ENCODE peak calls at places on chromosome 3, in nine cellular contexts. K, N, A, R, D, G, Z, U and E are unnamed samples.

GRCh38 chr3:171348121-171348520 is 112.1 kb downstream of the TNIK start:
- DNase-seq in N (no peak), D (no peak), U (no peak), R (no peak), K (no peak), Z (no peak), G (no peak), A (no peak), E (no peak)

GRCh38 chr3:124329723-124330122 is 337.8 kb upstream of the ROPN1 start:
- DNase-seq in U (no peak), K (no peak), G (no peak), A (no peak), Z (no peak), N (no peak), R (no peak), D (no peak), E (no peak)

GRCh38 chr3:13147344-13147743 is 74.1 kb upstream of the IQSEC1 start:
- DNase-seq in U (no peak), R (no peak), Z (no peak), N (no peak), A (no peak), G (no peak), K (no peak), D (no peak), E (no peak)

GRCh38 chr3:53773586-53774368 is 72.4 kb downstream of the CHDH start:
- DNase-seq in K (no peak), N (no peak), G (no peak), R (no peak), D (no peak), Z (peak), A (no peak), U (peak), E (no peak)

GRCh38 chr3:110391045-110391444 is 680.6 kb upstream of the NECTIN3 start:
- DNase-seq in U (no peak), Z (no peak), D (no peak), A (no peak), K (no peak), G (no peak), N (no peak), R (no peak), E (no peak)

GRCh38 chr3:114615535-114616064 is 321.8 kb downstream of the TIGIT start:
- DNase-seq in G (peak), A (no peak), U (no peak), N (no peak), Z (no peak), R (no peak), D (no peak), K (no peak), E (no peak)

GRCh38 chr3:111861396-111861795 is 2.3 kb downstream of the PHLDB2 start:
- DNase-seq in U (no peak), R (no peak), A (no peak), G (no peak), K (no peak), D (no peak), Z (no peak), N (no peak), E (no peak)

GRCh38 chr3:112308151-112308911 is 14.3 kb upstream of the SLC9C1 start:
- DNase-seq in G (peak), Z (no peak), U (peak), K (no peak), A (no peak), R (no peak), N (no peak), D (peak), E (no peak)

GRCh38 chr3:99967796-99968195 is 146.5 kb downstream of the FILIP1L start:
- DNase-seq in K (no peak), Z (no peak), N (no peak), R (no peak), G (no peak), D (no peak), A (no peak), U (peak), E (no peak)

GRCh38 chr3:38521391-38521987 is 25.3 kb downstream of the EXOG start:
- DNase-seq in D (peak), R (peak), G (peak), A (peak), K (peak), N (peak), U (peak), Z (peak), E (no peak)

GRCh38 chr3:167575000-167575399 is 78.7 kb downstream of the WDR49 start:
- DNase-seq in R (no peak), U (no peak), D (no peak), K (no peak), N (no peak), A (no peak), Z (no peak), G (no peak), E (no peak)

GRCh38 chr3:130834476-130834875 is 59.4 kb upstream of the ATP2C1 start:
- DNase-seq in N (no peak), G (no peak), D (no peak), Z (no peak), U (peak), K (no peak), R (peak), A (no peak), E (no peak)

GRCh38 chr3:55000546-55000945 is 72.7 kb upstream of the LRTM1 start:
- DNase-seq in A (no peak), N (no peak), D (no peak), R (peak), Z (no peak), K (no peak), G (peak), U (peak), E (no peak)

GRCh38 chr3:64554086-64554920 is 133.5 kb downstream of the ADAMTS9 start:
- DNase-seq in A (no peak), R (no peak), N (no peak), G (no peak), D (no peak), Z (no peak), U (no peak), K (no peak), E (no peak)

GRCh38 chr3:126986001-126986400 is 3.1 kb downstream of the PLXNA1 start:
- DNase-seq in K (no peak), A (no peak), R (no peak), G (no peak), D (no peak), N (no peak), Z (no peak), U (peak), E (no peak)

GRCh38 chr3:126983653-126984390 is 907 bp downstream of the PLXNA1 start:
- DNase-seq in A (no peak), G (peak), K (peak), R (peak), Z (no peak), U (peak), D (no peak), N (peak), E (no peak)

GRCh38 chr3:126987129-126987528 is 4.2 kb downstream of the PLXNA1 start:
- DNase-seq in N (no peak), A (no peak), D (no peak), K (no peak), G (no peak), R (no peak), Z (no peak), U (no peak), E (no peak)

GRCh38 chr3:126984391-126985142 is 1.7 kb downstream of the PLXNA1 start:
- DNase-seq in A (no peak), R (no peak), K (no peak), U (peak), D (no peak), N (no peak), G (no peak), Z (no peak), E (no peak)

GRCh38 chr3:126985143-126985985 is 2.4 kb downstream of the PLXNA1 start:
- DNase-seq in U (no peak), K (no peak), D (no peak), R (no peak), G (peak), A (no peak), Z (no peak), N (no peak), E (no peak)
- TF ChIP-seq CTCF in U (no peak), K (no peak), D (no peak), R (no peak), G (no peak), A (no peak), Z (no peak), N (no peak), E (no peak)

GRCh38 chr3:101544181-101544850 is 17.4 kb upstream of the TRMT10C start:
- DNase-seq in U (no peak), D (no peak), K (no peak), G (no peak), R (no peak), N (no peak), Z (no peak), A (no peak), E (no peak)
- TF ChIP-seq CTCF in U (no peak), D (no peak), K (no peak), G (peak), R (peak), N (no peak), Z (no peak), A (no peak), E (no peak)

GRCh38 chr3:48151058-48151806 is 37.0 kb downstream of the CDC25A start:
- DNase-seq in K (peak), A (peak), R (peak), D (peak), U (peak), Z (peak), G (peak), N (peak), E (peak)
- TF ChIP-seq CTCF in K (peak), A (peak), R (peak), D (peak), U (peak), Z (peak), G (peak), N (peak), E (no peak)

DNA sequence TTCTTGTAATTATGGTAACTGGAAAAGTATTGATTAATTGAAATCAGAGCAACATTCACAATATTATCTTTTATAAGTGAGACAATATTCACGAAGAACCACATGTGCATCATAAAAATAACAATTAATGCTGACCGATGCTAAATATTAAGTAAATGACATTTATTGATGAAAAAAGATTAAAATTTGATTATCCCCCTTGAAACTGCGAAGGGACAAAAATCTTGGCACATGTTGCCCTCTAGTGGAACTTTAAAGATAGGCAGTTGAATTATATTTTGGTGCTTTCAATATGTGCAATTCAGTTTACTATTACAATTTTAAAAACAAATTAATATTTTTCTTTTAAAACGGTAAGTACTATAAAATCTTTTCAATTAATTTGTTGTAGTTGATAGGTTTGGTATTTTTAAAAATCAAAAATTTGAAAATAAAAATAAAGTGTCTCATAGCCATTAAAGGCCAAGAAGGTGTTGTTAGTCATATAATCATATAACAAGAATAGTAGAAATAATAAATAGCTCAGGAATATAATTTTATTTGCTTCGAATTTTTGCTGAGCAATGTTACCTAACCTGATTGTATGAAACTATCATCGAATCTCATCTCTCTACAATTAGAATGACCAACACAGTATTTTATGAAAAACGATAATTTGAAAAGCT is 270.2 kb downstream of the ROBO1 start:
- DNase-seq in G (peak), Z (no peak), N (no peak), K (no peak), A (peak), R (no peak), U (peak), D (no peak), E (no peak)
- TF ChIP-seq CTCF in G (peak), Z (peak), N (peak), K (peak), A (peak), R (peak), U (peak), D (peak), E (no peak)

DNA sequence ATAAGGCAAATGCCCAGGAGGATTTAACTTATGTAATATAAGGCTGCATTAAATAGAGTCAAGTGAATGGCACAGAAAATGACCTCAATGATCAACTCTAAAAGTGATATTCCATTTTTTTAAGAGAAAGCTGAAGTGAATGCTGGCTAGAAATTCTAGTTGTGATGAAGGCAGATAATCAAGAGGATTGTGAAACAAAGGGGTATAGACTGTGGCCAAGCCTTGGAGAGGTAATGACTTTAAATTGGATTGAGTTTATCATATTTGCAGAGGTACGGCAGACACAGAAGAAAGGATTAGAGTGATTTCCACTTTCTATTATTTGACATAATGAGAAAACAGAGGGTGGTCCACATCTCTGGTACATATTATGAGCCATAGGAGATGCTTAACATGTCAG is 269.2 kb downstream of the MECOM start:
- DNase-seq in G (no peak), N (no peak), K (no peak), D (no peak), U (no peak), A (no peak), R (no peak), Z (no peak), E (no peak)
- TF ChIP-seq CTCF in G (no peak), N (no peak), K (no peak), D (no peak), U (no peak), A (no peak), R (no peak), Z (no peak), E (no peak)

DNA sequence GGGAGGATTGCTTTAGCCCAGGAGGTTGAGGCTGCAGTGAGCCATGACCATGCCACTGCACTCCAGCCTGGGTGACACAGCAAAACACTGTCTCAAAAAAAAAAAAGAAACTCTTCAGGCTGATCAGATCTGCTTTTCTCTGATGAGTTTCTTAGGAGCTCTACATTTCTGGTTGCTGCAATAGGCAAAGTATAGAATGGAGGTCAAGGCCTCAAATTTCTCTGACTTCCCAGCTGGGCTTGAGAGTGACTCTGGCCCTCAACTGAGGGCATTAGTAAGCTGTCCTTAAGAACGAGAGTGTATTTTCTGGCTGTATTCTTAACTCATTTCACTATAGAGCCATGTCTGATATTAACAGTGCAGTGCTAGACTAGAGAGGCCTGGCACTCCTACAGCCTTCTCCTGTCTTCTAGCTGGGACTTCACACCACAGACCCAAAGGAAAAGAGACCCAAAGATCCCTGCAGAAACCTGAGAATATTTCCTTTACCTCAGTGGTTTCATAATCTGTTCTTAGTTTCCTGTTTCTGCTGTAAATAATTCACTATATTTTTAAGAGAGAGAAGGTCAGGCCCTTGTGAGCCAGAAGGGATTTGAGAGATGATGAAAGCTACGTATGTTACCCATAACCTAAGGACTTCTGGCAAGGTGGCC is 2.0 kb upstream of the NR1I2 start:
- DNase-seq in N (no peak), R (no peak), D (no peak), G (no peak), K (no peak), U (no peak), A (no peak), Z (no peak), E (no peak)
- TF ChIP-seq CTCF in N (no peak), R (no peak), D (no peak), G (no peak), K (no peak), U (no peak), A (no peak), Z (no peak), E (no peak)

GRCh38 chr3:187745201-187746058 is at the start of gene BCL6:
- DNase-seq in K (peak), N (peak), U (peak), Z (peak), R (peak), G (peak), A (peak), D (peak), E (peak)
- TF ChIP-seq CTCF in K (no peak), N (no peak), U (no peak), Z (peak), R (peak), G (no peak), A (no peak), D (no peak), E (no peak)

GRCh38 chr3:184037816-184038215 is 6.3 kb downstream of the HTR3D start:
- DNase-seq in N (no peak), Z (no peak), A (no peak), D (no peak), G (no peak), K (no peak), U (no peak), R (no peak), E (no peak)
- TF ChIP-seq CTCF in N (no peak), Z (no peak), A (no peak), D (no peak), G (no peak), K (no peak), U (no peak), R (peak), E (no peak)

DNA sequence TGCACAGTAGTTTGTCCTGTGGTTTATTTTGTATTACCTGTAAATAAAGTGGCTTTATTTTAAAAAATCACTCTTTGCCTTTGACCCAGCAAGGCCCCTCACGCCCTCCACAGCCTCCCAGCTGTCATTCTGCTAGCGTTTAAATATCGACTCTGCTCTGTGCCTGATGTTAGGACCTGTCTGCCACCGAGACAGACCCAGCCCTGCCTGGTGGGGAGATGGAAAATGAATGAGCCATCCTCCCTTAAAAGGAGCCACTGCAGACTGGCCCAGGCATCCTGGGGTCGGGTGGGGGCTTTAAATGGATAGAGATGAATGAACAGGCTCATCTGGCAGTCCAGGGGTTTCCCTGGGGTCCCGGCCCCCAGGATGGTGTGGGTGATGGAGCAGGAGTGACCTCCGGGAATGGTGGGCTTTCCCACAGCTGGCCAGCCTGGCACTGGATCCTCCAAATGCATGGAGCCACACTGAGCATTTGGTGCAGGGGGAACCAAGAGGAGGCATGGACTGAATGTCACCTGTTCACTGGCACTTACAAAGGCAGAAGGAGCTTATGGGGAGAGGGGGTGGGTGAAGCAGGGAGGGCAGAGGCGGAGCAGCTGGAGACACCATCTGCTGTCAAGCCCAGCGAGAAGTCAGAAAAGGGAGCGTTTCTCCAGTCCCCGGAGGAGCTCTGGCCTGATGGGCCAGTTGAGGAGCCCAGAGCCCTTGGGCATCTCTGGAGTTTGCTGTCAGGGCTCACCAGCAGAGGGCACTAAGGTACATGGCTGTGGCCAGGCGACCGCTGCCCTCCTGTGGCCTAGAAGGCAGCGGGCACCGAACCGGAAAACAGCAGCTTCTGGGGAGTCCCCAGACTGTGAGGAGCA is 11.9 kb downstream of the GRM2 start:
- DNase-seq in D (no peak), U (peak), A (peak), G (peak), R (peak), Z (peak), N (peak), K (no peak), E (no peak)
- TF ChIP-seq CTCF in D (peak), U (peak), A (peak), G (peak), R (peak), Z (peak), N (peak), K (no peak), E (no peak)